ENCODE peak calls at places on chromosomes 13 and 19, in five cellular contexts. I is thyroid gland, P is PC-3, L is neural progenitor cell, H is endodermal cell. Y is an unnamed sample.

GRCh38 chr13:80630685-80631121 is 289.8 kb upstream of the SPRY2 start:
- DNase-seq in I (no peak), P (peak), L (no peak), H (no peak), Y (no peak)

GRCh38 chr19:35908977-35909683 is 1.0 kb upstream of the TYROBP start:
- DNase-seq in I (peak), P (no peak), L (no peak), H (no peak), Y (peak)

GRCh38 chr19:1699386-1699785 is 47.0 kb upstream of the TCF3 start:
- DNase-seq in I (no peak), P (no peak), L (no peak), H (no peak), Y (no peak)

GRCh38 chr13:79295906-79296564 is 110.0 kb downstream of the RBM26 start:
- DNase-seq in I (no peak), P (peak), L (no peak), H (no peak), Y (no peak)

GRCh38 chr19:31174948-31175347 is 174.3 kb downstream of the TSHZ3 start:
- DNase-seq in I (no peak), P (no peak), L (peak), H (no peak), Y (no peak)

GRCh38 chr19:41025871-41026270 is 34.8 kb downstream of the CYP2B6 start:
- DNase-seq in I (no peak), P (no peak), L (peak), H (peak), Y (no peak)

GRCh38 chr13:65336916-65337315 is 1893.2 kb downstream of the PCDH9 start:
- DNase-seq in I (no peak), P (no peak), L (no peak), H (no peak), Y (no peak)

GRCh38 chr13:41145136-41145908 is 12.7 kb upstream of the KBTBD6 start:
- DNase-seq in I (no peak), P (no peak), L (no peak), H (no peak), Y (no peak)

GRCh38 chr13:94667190-94667589 is 45.2 kb downstream of the SOX21 start:
- DNase-seq in I (no peak), P (no peak), L (no peak), H (no peak), Y (no peak)

GRCh38 chr19:46753420-46754155 is 7.3 kb upstream of the STRN4 start:
- DNase-seq in I (peak), P (peak), L (peak), H (peak), Y (no peak)

GRCh38 chr13:60654405-60654804 is 257.4 kb downstream of the TDRD3 start:
- DNase-seq in I (peak), P (peak), L (peak), H (peak), Y (peak)

GRCh38 chr19:1467512-1468273 is 11.3 kb downstream of the C19orf25 start:
- DNase-seq in I (no peak), P (no peak), L (peak), H (peak), Y (no peak)

GRCh38 chr19:12994701-12995595 is at the start of gene NFIX:
- DNase-seq in I (peak), P (peak), L (peak), H (peak), Y (peak)

GRCh38 chr13:92414851-92415250 is 811.8 kb upstream of the GPC6 start:
- DNase-seq in I (no peak), P (no peak), L (no peak), H (no peak), Y (no peak)

GRCh38 chr19:56291857-56292256 is 19.3 kb downstream of the EDDM13 start:
- DNase-seq in I (no peak), P (no peak), L (no peak), H (no peak), Y (no peak)

GRCh38 chr19:41893899-41894298 is 10.9 kb downstream of the ARHGEF1 start:
- DNase-seq in I (no peak), P (no peak), L (peak), H (peak), Y (no peak)

GRCh38 chr13:65594255-65594654 is 1635.9 kb downstream of the PCDH9 start:
- DNase-seq in I (no peak), P (no peak), L (no peak), H (no peak), Y (no peak)

GRCh38 chr13:98335721-98336120 is 158.7 kb upstream of the RNF113B start:
- DNase-seq in I (no peak), P (no peak), L (peak), H (peak), Y (no peak)

GRCh38 chr13:27960362-27961226 is 8.5 kb downstream of the CDX2 start:
- DNase-seq in I (no peak), P (peak), L (peak), H (peak), Y (peak)
- H3K27ac ChIP-seq in I (no peak), P (peak), L (no peak), H (no peak), Y (no peak)

GRCh38 chr13:109156181-109156935 is 526.9 kb downstream of the MYO16 start:
- DNase-seq in I (peak), P (peak), L (no peak), H (no peak), Y (no peak)
- H3K27ac ChIP-seq in I (no peak), P (peak), L (no peak), H (no peak), Y (no peak)

GRCh38 chr19:39733841-39734240 is 4.0 kb downstream of the CLC start:
- DNase-seq in I (no peak), P (no peak), L (no peak), H (no peak), Y (no peak)

GRCh38 chr19:39736088-39736487 is 1.7 kb downstream of the CLC start:
- DNase-seq in I (no peak), P (no peak), L (no peak), H (no peak), Y (no peak)

GRCh38 chr19:39729594-39729993 is 8.2 kb downstream of the CLC start:
- DNase-seq in I (no peak), P (no peak), L (no peak), H (no peak), Y (no peak)

GRCh38 chr19:39735688-39736087 is 2.1 kb downstream of the CLC start:
- DNase-seq in I (no peak), P (no peak), L (no peak), H (no peak), Y (no peak)

DNA sequence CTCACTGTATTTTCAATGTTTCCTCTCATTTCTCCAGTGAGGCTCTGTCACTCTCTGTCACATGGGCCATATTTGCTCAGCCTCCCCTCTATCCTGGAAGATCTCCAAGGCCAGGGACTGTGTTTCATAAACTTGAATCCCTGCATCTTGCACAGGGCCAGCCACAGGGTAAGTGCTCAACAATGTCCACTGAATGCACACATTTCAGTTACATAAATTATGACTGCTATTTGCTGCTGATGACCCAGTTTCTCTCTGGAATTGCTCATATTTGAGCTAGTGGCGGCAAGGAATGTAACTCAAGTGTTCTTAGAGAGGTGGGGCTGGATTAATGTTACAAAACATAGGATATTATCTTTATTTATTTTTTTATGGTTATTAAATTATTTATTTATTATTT is 6.1 kb downstream of the CLC start:
- DNase-seq in I (no peak), P (no peak), L (no peak), H (no peak), Y (no peak)
- H3K27ac ChIP-seq in I (no peak), P (no peak), L (no peak), H (no peak), Y (no peak)

GRCh38 chr19:8340341-8341096 is 2.5 kb downstream of the KANK3 start:
- DNase-seq in I (peak), P (no peak), L (peak), H (peak), Y (no peak)

GRCh38 chr19:8338835-8339234 is 4.2 kb downstream of the KANK3 start:
- DNase-seq in I (no peak), P (no peak), L (no peak), H (peak), Y (no peak)

GRCh38 chr19:8343483-8343844 is 402 bp upstream of the KANK3 start:
- DNase-seq in I (no peak), P (no peak), L (no peak), H (no peak), Y (no peak)

GRCh38 chr19:8342684-8343482 is at the start of gene KANK3:
- DNase-seq in I (peak), P (peak), L (peak), H (peak), Y (peak)

GRCh38 chr19:8342316-8342683 is 762 bp downstream of the KANK3 start:
- DNase-seq in I (no peak), P (no peak), L (no peak), H (peak), Y (no peak)
- H3K27ac ChIP-seq in I (peak), P (no peak), L (no peak), H (no peak), Y (peak)

DNA sequence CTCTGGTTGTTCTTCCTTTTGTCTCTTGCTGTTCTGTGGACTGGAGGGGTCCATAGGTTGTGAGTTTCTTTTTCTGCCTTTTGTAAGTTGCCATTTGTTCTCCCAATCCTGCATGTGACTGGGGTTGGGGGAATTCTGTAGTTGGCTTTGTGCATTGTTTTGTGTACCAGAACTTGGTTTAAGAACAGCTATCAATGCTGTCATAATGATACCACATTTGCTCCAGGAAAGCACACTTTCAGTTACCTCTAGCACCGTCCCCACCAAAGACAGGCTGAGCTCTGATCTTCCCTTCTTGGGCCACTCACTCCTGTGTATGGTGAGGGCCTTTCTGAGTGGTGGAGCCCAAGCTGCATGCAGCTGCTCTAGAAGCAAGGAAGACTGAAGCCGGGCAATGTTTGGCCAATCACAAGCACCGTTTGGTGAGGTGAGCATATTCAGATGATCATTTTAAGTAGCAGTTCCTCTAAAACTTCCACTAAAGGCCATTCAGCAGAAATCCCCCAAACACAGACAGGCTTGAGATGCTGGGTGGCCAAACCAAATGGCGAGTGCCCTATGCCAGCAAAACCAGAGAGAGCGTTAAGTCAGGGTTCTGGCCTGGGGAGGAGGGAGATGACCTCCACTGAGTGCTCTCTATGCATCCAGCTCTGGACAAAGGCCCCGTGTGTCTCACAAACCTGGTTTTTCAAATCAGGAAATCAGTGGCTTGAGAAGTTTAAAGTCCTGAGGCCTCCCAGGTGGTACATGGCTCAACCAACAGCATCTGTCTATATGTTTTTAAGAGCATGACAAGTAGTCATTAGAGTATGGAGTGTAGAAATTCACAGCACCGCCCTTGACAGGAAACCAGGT is 120.7 kb upstream of the SPATA13 start:
- DNase-seq in I (no peak), P (no peak), L (no peak), H (no peak), Y (peak)
- H3K27ac ChIP-seq in I (no peak), P (no peak), L (no peak), H (peak), Y (peak)

GRCh38 chr19:53944933-53945332 is 17.8 kb upstream of the CACNG8 start:
- DNase-seq in I (no peak), P (no peak), L (no peak), H (no peak), Y (no peak)
- H3K27ac ChIP-seq in I (no peak), P (no peak), L (no peak), H (no peak), Y (no peak)

DNA sequence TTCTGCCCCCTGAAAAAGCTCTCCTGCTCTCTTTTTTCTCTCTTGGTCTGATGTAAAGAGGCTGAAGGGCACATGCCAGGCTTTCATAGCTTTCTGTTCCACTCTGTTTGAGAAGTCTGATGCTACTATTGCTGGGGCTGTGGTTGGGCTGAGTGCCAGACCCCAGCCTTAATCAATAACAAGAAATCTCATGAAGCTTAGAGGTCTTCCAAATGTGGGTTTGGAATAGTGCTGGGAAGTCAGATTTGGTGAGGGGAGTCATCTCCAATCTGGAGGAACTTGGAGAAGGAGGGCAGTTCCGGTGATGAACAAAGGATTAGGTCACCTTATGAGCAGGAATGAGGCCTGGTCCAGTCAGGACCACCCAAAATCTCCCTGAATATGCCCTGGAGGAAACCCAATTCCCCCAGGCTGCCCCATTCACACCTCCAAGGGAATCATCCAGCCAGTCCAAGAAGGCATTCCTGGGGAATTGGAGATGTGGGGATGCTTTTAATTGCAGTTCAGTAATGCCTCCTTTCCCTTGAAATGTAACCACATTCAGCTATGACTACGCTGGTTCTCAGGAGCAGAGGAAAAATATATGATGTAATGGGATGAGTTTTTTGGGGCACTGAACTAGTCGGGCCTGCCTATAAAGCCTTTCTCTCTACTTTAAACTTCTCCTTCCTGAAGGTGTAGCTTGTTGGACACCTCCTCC is 102.0 kb downstream of the STARD13 start:
- DNase-seq in I (no peak), P (no peak), L (no peak), H (no peak), Y (no peak)
- H3K27ac ChIP-seq in I (no peak), P (no peak), L (no peak), H (no peak), Y (no peak)

DNA sequence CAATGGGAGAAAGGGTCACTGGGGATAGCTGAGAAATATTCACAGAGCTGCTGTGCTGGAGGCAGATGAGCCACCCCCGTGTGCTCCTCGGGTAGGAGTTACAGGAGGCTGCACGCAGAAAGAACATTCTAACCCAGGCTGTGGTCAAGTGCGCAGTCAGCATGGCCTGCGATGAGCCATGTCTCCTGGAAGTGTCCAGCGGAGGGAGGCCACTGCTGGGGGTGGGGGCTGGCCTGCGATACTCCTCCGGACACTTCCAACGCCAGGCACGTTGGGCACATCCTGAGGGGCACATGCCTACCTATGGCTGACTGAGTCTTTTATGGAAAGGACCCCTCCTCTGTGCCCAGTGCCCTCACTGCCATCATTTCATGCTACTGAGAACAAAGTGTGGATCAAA is 55.9 kb downstream of the RAB20 start:
- DNase-seq in I (no peak), P (no peak), L (no peak), H (no peak), Y (no peak)
- H3K27ac ChIP-seq in I (peak), P (no peak), L (no peak), H (no peak), Y (no peak)

Y was measured in substantia nigra.